ENCODE peak calls at places on chromosome 9, in nine cellular contexts. F, Q, I, R, A, M, Y, V and P are unnamed samples.

GRCh38 chr9:126614088-126614454 is 343 bp downstream of the LMX1B start:
- DNase-seq in I (no peak), F (no peak), Y (no peak), A (peak; percentile 67), R (no peak), Q (no peak), V (no peak), M (peak; percentile 60), P (peak; percentile 23)

GRCh38 chr9:84697494-84698114 is 28.1 kb downstream of the NTRK2 start:
- DNase-seq in M (no peak), V (peak; percentile 68), I (peak; percentile 14), A (peak; percentile 85), Y (peak; percentile 71), F (peak; percentile 64), R (peak; percentile 70), Q (peak; percentile 79), P (no peak)

GRCh38 chr9:102237094-102237493 is 498.6 kb upstream of the GRIN3A start:
- DNase-seq in F (no peak), Q (no peak), A (no peak), V (no peak), Y (no peak), I (no peak), R (no peak), M (no peak), P (no peak)

GRCh38 chr9:81559741-81560140 is 129.6 kb downstream of the TLE1 start:
- DNase-seq in Y (no peak), R (no peak), A (no peak), M (no peak), F (no peak), I (peak; percentile 92), V (peak; percentile 90), Q (no peak), P (no peak)

GRCh38 chr9:115132648-115133047 is 14.7 kb upstream of the TNC start:
- DNase-seq in Q (no peak), M (peak; percentile 72), V (no peak), A (no peak), I (peak; percentile 69), Y (no peak), F (peak; percentile 31), R (no peak), P (no peak)

GRCh38 chr9:78121488-78121887 is 89.9 kb upstream of the GNAQ start:
- DNase-seq in M (peak; percentile 64), I (peak; percentile 67), F (peak; percentile 53), Q (peak; percentile 60), R (peak; percentile 65), V (peak; percentile 63), A (peak; percentile 79), Y (peak; percentile 80), P (peak; percentile 30)

GRCh38 chr9:42852133-42852532 is 668.7 kb downstream of the SPATA31A6 start:
- DNase-seq in Q (no peak), F (peak; percentile 53), I (no peak), V (peak; percentile 67), R (no peak), A (peak; percentile 56), Y (no peak), M (no peak), P (no peak)

GRCh38 chr9:87497604-87498045 is at the start of gene DAPK1:
- DNase-seq in R (no peak), V (peak; percentile 40), F (peak; percentile 62), Q (peak; percentile 84), M (peak; percentile 83), I (peak; percentile 34), Y (no peak), A (peak; percentile 92), P (no peak)

DNA sequence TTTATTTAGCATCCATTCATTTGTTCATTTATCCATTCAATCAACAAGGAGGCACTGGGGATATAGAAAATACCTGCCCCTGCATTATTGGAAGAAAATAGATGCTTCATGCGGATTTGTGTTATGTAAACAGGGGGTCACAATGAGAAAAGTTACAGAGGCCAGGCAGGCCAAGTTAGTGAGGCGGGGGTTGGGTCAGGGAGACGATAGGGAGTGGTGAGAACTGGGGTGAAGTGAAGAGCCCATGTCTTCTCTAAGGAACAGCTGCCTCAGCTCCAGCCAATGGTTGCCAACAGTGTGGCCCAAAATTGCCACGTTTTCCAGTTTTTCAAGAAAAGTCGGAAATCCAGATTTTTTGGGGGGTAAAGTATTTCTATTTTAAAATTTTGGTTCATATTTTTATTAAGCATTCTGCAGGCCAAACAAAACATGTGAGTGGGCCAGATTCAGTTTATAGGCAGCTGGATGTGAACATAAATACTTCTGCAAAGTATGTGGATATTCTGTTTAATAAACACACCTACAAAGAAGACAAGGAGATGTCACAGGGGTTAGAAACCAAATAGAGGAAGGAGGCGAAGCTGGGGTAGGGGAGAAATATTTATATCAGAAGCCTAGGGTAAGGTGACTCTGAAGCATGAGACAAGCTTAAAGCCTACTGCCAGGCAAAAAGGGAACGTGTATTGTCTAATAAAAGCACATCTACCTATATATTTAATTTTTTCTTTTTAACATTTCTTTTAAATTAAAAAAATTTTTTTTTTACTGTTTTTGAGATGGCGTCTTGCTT is 44.0 kb downstream of the ALG2 start:
- DNase-seq in Q (no peak), V (no peak), Y (no peak), R (no peak), M (no peak), F (no peak), A (no peak), I (no peak), P (no peak)
- H3K4me1 ChIP-seq in Q (peaks cover 1% of the 10 kb centered on the region), V (no peaks in the 10 kb centered on the region), Y (no peaks in the 10 kb centered on the region), R (no peaks in the 10 kb centered on the region), M (no peaks in the 10 kb centered on the region), F (no peaks in the 10 kb centered on the region), A (peaks cover 5% of the 10 kb centered on the region), I (no peaks in the 10 kb centered on the region), P (no peaks in the 10 kb centered on the region)

GRCh38 chr9:135073081-135073740 is 14.3 kb upstream of the OLFM1 start:
- DNase-seq in F (no peak), V (no peak), M (peak; percentile 21), Q (no peak), Y (no peak), A (peak; percentile 41), I (no peak), R (peak; percentile 34), P (no peak)

GRCh38 chr9:135068776-135069415 is 18.6 kb upstream of the OLFM1 start:
- DNase-seq in F (no peak), A (peak; percentile 45), Y (no peak), R (peak; percentile 47), M (peak; percentile 28), Q (peak; percentile 19), V (no peak), I (no peak), P (no peak)

GRCh38 chr9:135070964-135071735 is 16.3 kb upstream of the OLFM1 start:
- DNase-seq in Q (no peak), Y (no peak), I (no peak), A (peak; percentile 40), R (no peak), F (no peak), M (peak; percentile 41), V (no peak), P (no peak)

GRCh38 chr9:135069556-135070197 is 17.8 kb upstream of the OLFM1 start:
- DNase-seq in A (no peak), Q (peak; percentile 17), F (no peak), R (peak; percentile 49), Y (no peak), I (no peak), M (peak; percentile 15), V (no peak), P (no peak)

GRCh38 chr9:135070198-135070951 is 17.1 kb upstream of the OLFM1 start:
- DNase-seq in R (peak; percentile 20), F (no peak), I (no peak), A (peak; percentile 57), Q (peak; percentile 23), V (no peak), Y (no peak), M (peak; percentile 48), P (no peak)
- H3K27me3 ChIP-seq in R (no peaks in the 10 kb centered on the region), F (peaks cover 60% of the 10 kb centered on the region), I (no peaks in the 10 kb centered on the region), A (peaks cover 20% of the 10 kb centered on the region), Q (no peaks in the 10 kb centered on the region), V (peaks cover 10% of the 10 kb centered on the region), Y (no peaks in the 10 kb centered on the region), M (peaks cover 45% of the 10 kb centered on the region), P (no peaks in the 10 kb centered on the region)

GRCh38 chr9:120392711-120393110 is 187.3 kb downstream of the CDK5RAP2 start:
- DNase-seq in F (no peak), Y (no peak), R (no peak), Q (no peak), V (no peak), I (no peak), M (peak; percentile 27), A (no peak), P (no peak)

GRCh38 chr9:120394058-120394669 is 185.8 kb downstream of the CDK5RAP2 start:
- DNase-seq in I (peak; percentile 97), V (peak; percentile 93), R (no peak), F (no peak), M (peak; percentile 36), Q (no peak), A (no peak), Y (no peak), P (no peak)

GRCh38 chr9:120392245-120392644 is 187.7 kb downstream of the CDK5RAP2 start:
- DNase-seq in I (no peak), R (no peak), Q (no peak), F (no peak), Y (no peak), A (no peak), M (no peak), V (no peak), P (no peak)

GRCh38 chr9:120391691-120392090 is 188.3 kb downstream of the CDK5RAP2 start:
- DNase-seq in M (peak; percentile 32), A (no peak), F (no peak), V (no peak), I (no peak), Q (no peak), Y (no peak), R (no peak), P (no peak)

GRCh38 chr9:120393386-120394057 is 186.4 kb downstream of the CDK5RAP2 start:
- DNase-seq in V (peak; percentile 80), Y (no peak), R (no peak), M (peak; percentile 53), A (no peak), Q (no peak), F (no peak), I (no peak), P (no peak)
- H3K36me3 ChIP-seq in V (peaks cover 11% of the 10 kb centered on the region), Y (peaks cover 20% of the 10 kb centered on the region), R (no peaks in the 10 kb centered on the region), M (peaks cover 96% of the 10 kb centered on the region), A (peaks cover 98% of the 10 kb centered on the region), Q (no peaks in the 10 kb centered on the region), F (peaks cover 5% of the 10 kb centered on the region), I (peaks cover 10% of the 10 kb centered on the region), P (peaks cover 58% of the 10 kb centered on the region)

GRCh38 chr9:134329886-134330285 is 3.6 kb downstream of the RXRA start:
- DNase-seq in V (peak; percentile 52), Q (no peak), A (no peak), F (peak; percentile 76), I (no peak), Y (no peak), R (no peak), M (no peak), P (no peak)

GRCh38 chr9:134328841-134329575 is 2.8 kb downstream of the RXRA start:
- DNase-seq in A (no peak), R (no peak), I (peak; percentile 46), V (peak; percentile 84), Y (no peak), M (peak; percentile 84), Q (peak; percentile 77), F (peak; percentile 70), P (no peak)

GRCh38 chr9:134330590-134330989 is 4.3 kb downstream of the RXRA start:
- DNase-seq in V (no peak), Q (peak; percentile 29), I (no peak), R (no peak), Y (no peak), M (no peak), F (peak; percentile 6), A (no peak), P (no peak)

GRCh38 chr9:134328341-134328840 is 2.1 kb downstream of the RXRA start:
- DNase-seq in I (peak; percentile 40), Y (no peak), Q (no peak), R (no peak), A (no peak), F (peak; percentile 31), M (no peak), V (peak; percentile 68), P (no peak)

GRCh38 chr9:134329576-134329855 is 3.3 kb downstream of the RXRA start:
- DNase-seq in M (no peak), Q (no peak), I (no peak), F (peak; percentile 37), A (no peak), R (no peak), Y (no peak), V (peak; percentile 37), P (no peak)
- H3K4me1 ChIP-seq in M (peaks cover 89% of the 10 kb centered on the region), Q (peaks cover 48% of the 10 kb centered on the region), I (peaks cover 24% of the 10 kb centered on the region), F (peaks cover 69% of the 10 kb centered on the region), A (peaks cover 62% of the 10 kb centered on the region), R (peaks cover 38% of the 10 kb centered on the region), Y (no peaks in the 10 kb centered on the region), V (peaks cover 14% of the 10 kb centered on the region), P (peaks cover 16% of the 10 kb centered on the region)